ENCODE peak calls at places on chromosome 1, in nine cellular contexts. R, T, J, I, K, U, F, S and V are unnamed samples.

GRCh38 chr1:182996816-182997215 is 26.4 kb upstream of the LAMC1 start:
- DNase-seq in I (no peak), J (no peak), F (no peak), U (peak), R (no peak), S (no peak), T (no peak), K (no peak), V (no peak)

GRCh38 chr1:201505505-201505893 is 1.4 kb downstream of the CSRP1 start:
- DNase-seq in I (peak), R (no peak), U (no peak), T (peak), K (peak), J (no peak), F (peak), S (no peak), V (no peak)

GRCh38 chr1:35408925-35409324 is 140.4 kb downstream of the ZMYM4 start:
- DNase-seq in S (no peak), I (no peak), F (no peak), K (no peak), J (no peak), U (no peak), T (no peak), R (no peak), V (no peak)

GRCh38 chr1:98692482-98692881 is 31.0 kb downstream of the SNX7 start:
- DNase-seq in F (no peak), U (no peak), J (no peak), T (no peak), I (no peak), K (no peak), R (no peak), S (no peak), V (no peak)

GRCh38 chr1:115877511-115877910 is 36.6 kb upstream of the NHLH2 start:
- DNase-seq in T (peak), S (peak), U (no peak), R (no peak), J (no peak), I (no peak), K (peak), F (peak), V (no peak)

GRCh38 chr1:230176871-230177411 is 109.9 kb downstream of the GALNT2 start:
- DNase-seq in U (peak), R (peak), J (peak), I (peak), S (no peak), F (peak), T (peak), K (no peak), V (peak)

GRCh38 chr1:214715126-214715525 is 112.1 kb downstream of the CENPF start:
- DNase-seq in F (no peak), I (no peak), R (no peak), T (peak), S (no peak), U (no peak), J (no peak), K (no peak), V (no peak)

GRCh38 chr1:21906173-21907078 is 30.7 kb downstream of the HSPG2 start:
- DNase-seq in I (peak), R (peak), F (peak), S (no peak), T (no peak), J (no peak), U (no peak), K (peak), V (no peak)

GRCh38 chr1:3746784-3747521 is 5.3 kb upstream of the CCDC27 start:
- DNase-seq in J (peak), R (peak), T (peak), I (peak), K (peak), U (peak), S (peak), F (peak), V (peak)

GRCh38 chr1:93680121-93681094 is 1.2 kb downstream of the BCAR3 start:
- DNase-seq in S (peak), J (peak), F (peak), T (peak), K (peak), U (no peak), R (peak), I (peak), V (no peak)

GRCh38 chr1:91617242-91617837 is 116.7 kb downstream of the CDC7 start:
- DNase-seq in K (peak), T (peak), J (peak), F (no peak), R (peak), U (no peak), I (peak), S (peak), V (no peak)

DNA sequence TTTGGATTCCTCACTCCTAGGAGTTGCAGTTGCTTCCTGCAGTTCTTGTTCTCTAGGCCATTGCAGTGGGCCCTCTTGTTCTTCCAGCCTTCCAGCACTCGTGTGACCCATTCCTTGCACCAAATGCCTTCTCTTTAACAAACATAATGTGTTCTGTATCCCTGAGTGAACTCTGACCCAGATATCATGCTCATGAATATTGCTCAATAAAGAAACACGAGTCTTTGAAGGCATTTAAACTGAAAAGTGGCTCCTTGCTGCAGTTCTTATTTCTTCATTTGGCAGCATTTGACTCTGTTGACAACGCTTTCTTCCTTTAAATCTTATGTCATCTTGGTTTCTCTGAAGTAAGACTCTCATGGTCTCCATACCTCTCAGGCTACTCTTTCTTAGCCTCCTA is 100.7 kb upstream of the PDE4B start:
- DNase-seq in F (peak), J (no peak), U (no peak), T (no peak), R (no peak), S (no peak), K (peak), I (no peak), V (no peak)
- H3K4me3 ChIP-seq in F (no peak), J (no peak), U (no peak), T (no peak), R (no peak), S (no peak), K (no peak), I (no peak), V (no peak)

GRCh38 chr1:222622765-222623164 is 4.9 kb downstream of the MIA3 start:
- DNase-seq in J (no peak), I (no peak), S (no peak), U (no peak), R (no peak), F (no peak), T (no peak), K (no peak), V (no peak)
- H3K4me3 ChIP-seq in J (no peak), I (no peak), S (no peak), U (no peak), R (no peak), F (no peak), T (no peak), K (no peak), V (no peak)

DNA sequence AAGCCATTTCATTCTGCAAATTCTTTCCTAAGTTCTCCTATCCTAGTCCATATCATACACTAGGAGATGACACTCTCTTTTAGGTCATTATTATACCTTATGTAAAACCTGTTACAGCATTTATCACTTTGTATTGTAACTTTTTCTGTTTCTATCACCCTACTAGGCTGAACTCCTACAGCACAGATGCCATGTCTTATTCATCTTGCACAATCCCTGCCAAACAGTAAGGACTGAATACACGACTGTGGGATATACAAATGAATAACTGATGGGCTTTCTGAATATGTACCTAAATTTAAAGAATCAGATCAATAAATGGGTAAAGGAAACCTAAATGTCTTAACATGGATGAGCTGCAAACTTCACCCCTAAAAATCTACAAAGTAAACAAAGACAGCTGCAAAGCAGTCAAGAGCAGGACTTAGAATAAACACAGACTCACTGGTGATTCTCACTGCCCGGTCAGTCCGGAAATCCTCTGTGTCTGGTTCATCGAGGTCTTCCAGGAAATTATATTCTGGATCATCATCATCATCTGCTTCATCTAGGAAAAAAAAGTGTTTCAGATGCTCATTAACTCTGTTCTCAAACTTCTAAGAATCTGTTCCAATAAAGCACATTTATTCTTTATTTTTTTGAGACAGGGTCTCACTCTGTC is 62.3 kb downstream of the GON4L start:
- DNase-seq in S (no peak), R (no peak), J (no peak), K (peak), U (no peak), I (no peak), F (no peak), T (no peak), V (no peak)
- H3K4me3 ChIP-seq in S (no peak), R (no peak), J (no peak), K (no peak), U (no peak), I (no peak), F (no peak), T (no peak), V (no peak)

GRCh38 chr1:19287436-19288185 is 959 bp downstream of the AKR7A3 start:
- DNase-seq in S (no peak), F (no peak), K (no peak), U (no peak), T (no peak), R (no peak), J (peak), I (no peak), V (no peak)
- H3K4me3 ChIP-seq in S (no peak), F (no peak), K (no peak), U (no peak), T (no peak), R (no peak), J (peak), I (no peak), V (no peak)

GRCh38 chr1:56819393-56819899 is at the start of gene FYB2:
- DNase-seq in S (peak), U (no peak), T (peak), K (peak), J (peak), R (no peak), I (no peak), F (no peak), V (no peak)
- H3K4me3 ChIP-seq in S (no peak), U (no peak), T (peak), K (no peak), J (no peak), R (peak), I (peak), F (no peak), V (no peak)